ENCODE peak calls at places on chromosome 1, in nine cellular contexts. Y is astrocyte of the spinal cord, N is astrocyte, Q is hepatocyte, O is AG04450, F is thoracic aorta, P is heart left ventricle, L is keratinocyte, J is prostate gland. W is an unnamed sample.

GRCh38 chr1:89607156-89607555 is 25.8 kb upstream of the LRRC8C start:
- DNase-seq in N (no peak), P (no peak), L (no peak), Q (no peak), F (no peak), O (no peak), J (no peak), Y (no peak), W (no peak)

GRCh38 chr1:47209725-47210330 is 20.0 kb upstream of the PDZK1IP1 start:
- DNase-seq in Q (no peak), J (no peak), Y (no peak), N (no peak), F (no peak), L (no peak), O (no peak), P (no peak), W (no peak)

GRCh38 chr1:206608108-206608698 is 4.1 kb downstream of the EIF2D start:
- DNase-seq in Q (peak), J (no peak), P (no peak), F (no peak), N (no peak), L (no peak), Y (peak), O (no peak), W (peak)

GRCh38 chr1:12232221-12232620 is 2.4 kb downstream of the VPS13D start:
- DNase-seq in Y (no peak), F (no peak), L (peak), O (no peak), Q (no peak), J (peak), P (peak), N (no peak), W (no peak)

GRCh38 chr1:92473781-92474495 is 12.8 kb downstream of the GFI1 start:
- DNase-seq in Y (no peak), J (no peak), P (no peak), N (no peak), L (no peak), F (no peak), Q (no peak), O (no peak), W (no peak)

GRCh38 chr1:102852583-102852982 is 255.7 kb downstream of the COL11A1 start:
- DNase-seq in N (no peak), P (no peak), L (no peak), O (no peak), Q (no peak), F (no peak), J (no peak), Y (no peak), W (no peak)

GRCh38 chr1:33365560-33365997 is 44.7 kb upstream of the A3GALT2 start:
- DNase-seq in O (no peak), P (peak), Q (no peak), J (no peak), Y (peak), N (peak), F (no peak), L (no peak), W (peak)

GRCh38 chr1:32981003-32981909 is 16.6 kb upstream of the RNF19B start:
- DNase-seq in N (peak), P (peak), J (peak), Y (peak), O (peak), Q (no peak), L (peak), F (peak), W (peak)

GRCh38 chr1:3746784-3747521 is 5.3 kb upstream of the CCDC27 start:
- DNase-seq in Y (peak), N (peak), L (peak), Q (peak), J (peak), F (peak), P (peak), O (no peak), W (peak)

GRCh38 chr1:3745590-3746381 is 6.5 kb upstream of the CCDC27 start:
- DNase-seq in Q (no peak), O (no peak), N (no peak), F (no peak), P (peak), Y (no peak), L (no peak), J (no peak), W (no peak)

GRCh38 chr1:3746389-3746783 is 5.9 kb upstream of the CCDC27 start:
- DNase-seq in Y (no peak), L (no peak), Q (no peak), J (no peak), O (no peak), P (peak), F (no peak), N (no peak), W (no peak)

GRCh38 chr1:3747903-3748302 is 4.3 kb upstream of the CCDC27 start:
- DNase-seq in Y (no peak), O (no peak), L (no peak), F (no peak), J (no peak), N (no peak), P (no peak), Q (no peak), W (no peak)

DNA sequence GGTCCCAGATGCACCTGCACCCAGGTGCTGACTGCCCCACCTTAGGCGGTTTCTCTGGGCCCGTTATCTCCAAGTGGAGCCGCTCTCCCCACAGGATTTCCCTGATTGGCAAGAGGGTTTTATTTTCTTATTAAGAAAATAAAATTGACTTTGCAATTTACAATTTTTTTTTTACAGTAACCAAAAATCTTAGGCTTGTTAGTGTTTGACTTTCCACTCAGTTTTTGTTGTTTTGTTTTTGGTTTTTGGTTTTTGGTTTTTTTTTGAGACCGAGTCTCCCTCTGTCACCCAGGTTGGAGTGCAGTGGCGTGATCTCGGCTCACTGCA is 4.8 kb upstream of the CCDC27 start:
- DNase-seq in J (no peak), Y (no peak), O (no peak), Q (no peak), F (no peak), P (no peak), L (no peak), N (no peak), W (no peak)
- H3K4me3 ChIP-seq in J (peak), Y (peak), O (peak), Q (peak), F (peak), P (peak), L (peak), N (peak), W (peak)

DNA sequence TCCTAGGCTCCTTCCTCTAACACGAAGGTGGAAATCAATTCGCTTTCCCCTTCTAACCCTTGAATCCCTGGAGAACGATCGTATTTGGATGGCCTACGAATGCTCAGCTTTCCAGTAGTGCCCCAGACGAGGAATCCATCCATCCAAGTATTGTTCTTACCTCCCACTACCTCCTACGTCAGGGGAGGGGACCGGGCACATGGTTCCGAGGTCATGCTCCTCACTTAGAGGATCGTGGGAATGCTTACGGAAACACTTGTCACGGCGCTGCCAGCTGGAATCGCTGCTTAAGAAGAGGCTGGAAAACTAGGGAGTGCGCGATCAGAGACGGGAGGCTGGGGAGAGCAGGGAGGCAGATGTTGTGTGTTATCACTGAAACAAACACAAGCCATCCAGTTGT is 47.4 kb downstream of the CAPZB start:
- DNase-seq in N (no peak), F (peak), P (peak), Y (peak), O (no peak), L (no peak), Q (peak), J (no peak), W (peak)
- TF ChIP-seq CTCF in N (no peak), F (no peak), P (no peak), Y (no peak), O (no peak), L (no peak), Q (no peak), J (no peak), W (no peak)

DNA sequence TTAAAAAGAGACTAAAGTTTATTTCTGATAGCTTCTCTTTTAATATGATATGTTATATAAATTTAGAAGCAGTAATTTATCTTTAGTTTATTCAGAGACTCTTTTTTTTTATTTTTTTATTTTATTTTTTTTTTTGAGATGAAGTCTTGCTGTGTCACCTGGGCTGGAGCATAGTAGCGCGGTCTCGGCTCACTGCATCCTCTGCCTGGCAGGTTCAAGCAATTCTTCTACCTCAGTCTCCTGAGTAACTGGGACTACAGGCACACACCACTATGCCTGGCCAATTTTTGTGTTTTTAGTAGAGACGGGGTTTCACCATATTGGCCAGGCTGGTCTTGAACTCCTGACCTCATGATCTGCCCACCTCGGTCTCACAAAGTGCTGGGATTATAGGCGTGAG is 89.6 kb downstream of the DISP1 start:
- DNase-seq in Y (no peak), F (no peak), P (no peak), Q (no peak), L (no peak), J (no peak), O (no peak), N (no peak), W (no peak)
- H3K4me3 ChIP-seq in Y (no peak), F (no peak), P (no peak), Q (no peak), L (no peak), J (no peak), O (no peak), N (no peak), W (no peak)

GRCh38 chr1:153397924-153398651 is 7.2 kb upstream of the S100A8 start:
- DNase-seq in J (no peak), Q (no peak), F (no peak), O (no peak), Y (no peak), P (no peak), L (no peak), N (no peak), W (no peak)
- TF ChIP-seq CTCF in J (no peak), Q (no peak), F (no peak), O (no peak), Y (no peak), P (no peak), L (no peak), N (no peak), W (no peak)

DNA sequence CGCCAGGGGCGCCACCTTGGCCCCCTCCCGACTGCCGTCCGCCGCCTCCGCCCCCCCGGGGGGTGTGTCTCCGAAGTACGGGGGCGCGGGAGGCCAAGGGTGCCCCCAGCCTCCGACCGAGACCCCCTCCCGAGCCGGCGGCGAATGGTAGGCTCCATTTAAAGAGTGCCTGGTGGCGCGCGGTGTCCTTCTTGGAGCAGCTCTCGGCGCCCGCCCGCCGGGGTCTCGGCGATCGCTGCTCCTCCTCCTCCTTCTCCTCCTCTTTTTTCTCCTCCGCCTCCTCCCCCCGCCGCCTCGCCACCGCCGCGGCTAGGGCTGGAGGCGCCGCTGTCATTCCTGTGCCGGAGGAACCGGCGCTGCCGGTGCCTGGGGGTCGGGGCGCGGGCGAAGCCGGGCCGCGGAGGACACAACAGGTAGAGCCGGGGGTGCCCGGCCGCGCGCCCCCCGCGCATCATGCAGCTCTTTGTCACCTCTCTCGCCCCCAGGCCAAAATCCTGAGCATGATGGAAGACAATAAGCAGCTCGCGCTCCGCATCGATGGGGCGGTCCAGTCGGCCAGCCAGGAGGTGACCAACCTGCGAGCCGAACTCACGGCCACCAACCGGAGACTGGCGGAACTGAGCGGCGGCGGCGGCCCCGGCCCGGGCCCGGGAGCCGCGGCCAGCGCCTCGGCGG is at the start of gene KAZN:
- DNase-seq in N (no peak), J (no peak), Y (peak), P (no peak), F (no peak), O (no peak), Q (peak), L (no peak), W (no peak)
- H3K4me3 ChIP-seq in N (peak), J (peak), Y (peak), P (peak), F (peak), O (no peak), Q (peak), L (peak), W (peak)